ENCODE peak calls at places on chromosomes 4 and X, in four cellular contexts. J is IMR-90, C is left lung, H is K562. D is an unnamed sample.
A peak's percentile ranks its signal among the peaks of the same experiment; 100 is the strongest.

GRCh38 chrX:18098704-18099103 is 122.0 kb downstream of the BEND2 start:
- DNase-seq in J (no peak), C (no peak), H (no peak), D (no peak)

GRCh38 chrX:133698298-133698697 is 283.0 kb upstream of the GPC4 start:
- DNase-seq in J (peak; percentile 28), C (no peak), H (no peak), D (no peak)

GRCh38 chr4:150379454-150379853 is 202.5 kb upstream of the MAB21L2 start:
- DNase-seq in J (peak; percentile 64), H (no peak), C (no peak), D (no peak)

GRCh38 chr4:112361181-112361791 is 64.1 kb downstream of the ALPK1 start:
- DNase-seq in J (peak; percentile 27), C (no peak), H (peak; percentile 8), D (no peak)

GRCh38 chr4:1592179-1593037 is 91.7 kb downstream of the FAM53A start:
- DNase-seq in C (no peak), J (no peak), H (no peak), D (no peak)

GRCh38 chr4:71380721-71381120 is 41.9 kb downstream of the SLC4A4 start:
- DNase-seq in C (no peak), J (peak; percentile 79), H (no peak), D (no peak)

GRCh38 chr4:108940086-108941033 is 177.5 kb upstream of the ETNPPL start:
- DNase-seq in C (no peak), J (peak; percentile 3), H (no peak), D (no peak)

GRCh38 chr4:175090116-175090515 is 172.0 kb downstream of the ADAM29 start:
- DNase-seq in H (no peak), C (no peak), J (no peak), D (no peak)

GRCh38 chr4:108861339-108861738 is 98.5 kb upstream of the ETNPPL start:
- DNase-seq in C (no peak), J (peak; percentile 24), H (peak; percentile 15), D (no peak)

GRCh38 chr4:148300877-148301276 is 141.3 kb downstream of the NR3C2 start:
- DNase-seq in C (no peak), J (no peak), H (peak; percentile 16), D (no peak)

GRCh38 chr4:121555315-121556107 is 141.3 kb downstream of the ANXA5 start:
- DNase-seq in C (no peak), H (no peak), J (peak; percentile 8), D (no peak)

GRCh38 chr4:146490106-146490505 is 31.6 kb downstream of the SLC10A7 start:
- DNase-seq in C (no peak), H (no peak), J (no peak), D (no peak)

GRCh38 chr4:792729-793108 is 33.2 kb downstream of the CPLX1 start:
- DNase-seq in H (no peak), J (no peak), C (no peak), D (no peak)

GRCh38 chr4:175776217-175776616 is 35.8 kb downstream of the GPM6A start:
- DNase-seq in C (no peak), H (no peak), J (no peak), D (no peak)

GRCh38 chr4:169225058-169225751 is 45.6 kb downstream of the SH3RF1 start:
- DNase-seq in H (no peak), C (no peak), J (peak; percentile 98), D (no peak)

GRCh38 chrX:83416273-83416672 is 91.8 kb upstream of the POU3F4 start:
- DNase-seq in J (no peak), C (no peak), H (peak; percentile 0), D (no peak)

GRCh38 chrX:118536687-118537461 is 41.3 kb downstream of the DOCK11 start:
- DNase-seq in H (peak; percentile 58), C (no peak), J (peak; percentile 33), D (no peak)

GRCh38 chrX:150648296-150648940 is 44.8 kb upstream of the MTMR1 start:
- DNase-seq in C (no peak), J (no peak), H (no peak), D (no peak)

GRCh38 chr4:113452868-113453620 is 308.5 kb downstream of the CAMK2D start:
- DNase-seq in C (no peak), H (no peak), J (peak; percentile 79), D (no peak)

GRCh38 chr4:152247271-152247975 is 288.5 kb downstream of the FBXW7 start:
- DNase-seq in J (no peak), H (no peak), C (no peak), D (peak; percentile 88)

GRCh38 chr4:1285790-1286553 is 3.7 kb upstream of the MAEA start:
- DNase-seq in J (peak; percentile 9), H (peak; percentile 59), C (no peak), D (peak; percentile 81)

GRCh38 chrX:135484636-135485289 is 35.7 kb upstream of the INTS6L start:
- DNase-seq in H (peak; percentile 56), C (no peak), J (peak; percentile 57), D (no peak)

D was measured in mesenteric fat pad.